ENCODE peak calls at places on chromosomes 5 and 9, in eight cellular contexts. T, Y, Q, F, E, J, H and P are unnamed samples. For H3K4me1, the result is how much of the 10 kb centered on the place peaks cover.

GRCh38 chr9:131464354-131465000 is 38.2 kb upstream of the POMT1 start:
- DNase-seq in F (no peak), Q (no peak), H (no peak), J (no peak), Y (no peak), T (no peak), E (no peak), P (no peak)

GRCh38 chr9:135565141-135565628 is 3.6 kb downstream of the PAEP start:
- DNase-seq in J (no peak), F (no peak), Q (no peak), H (no peak), E (no peak), Y (no peak), T (no peak), P (no peak)

GRCh38 chr5:159975462-159976019 is 33.4 kb upstream of the TTC1 start:
- DNase-seq in E (no peak), T (peak), J (no peak), Q (no peak), F (no peak), Y (peak), H (no peak), P (peak)

GRCh38 chr9:101317735-101318134 is 67.1 kb downstream of the BAAT start:
- DNase-seq in E (no peak), H (no peak), Y (no peak), F (no peak), Q (no peak), J (no peak), T (no peak), P (no peak)

GRCh38 chr5:82244854-82245635 is 33.1 kb downstream of the RPS23 start:
- DNase-seq in F (no peak), Q (no peak), J (no peak), Y (no peak), H (no peak), T (no peak), E (no peak), P (no peak)

GRCh38 chr5:175900131-175900530 is 28.8 kb downstream of the CPLX2 start:
- DNase-seq in F (no peak), T (no peak), Y (no peak), E (no peak), Q (no peak), H (no peak), J (no peak), P (no peak)

GRCh38 chr5:136133416-136134383 is 1.1 kb downstream of the SMAD5 start:
- DNase-seq in F (peak), H (peak), Y (no peak), T (peak), Q (peak), E (peak), J (no peak), P (peak)

GRCh38 chr5:6754766-6755165 is 41.5 kb downstream of the TENT4A start:
- DNase-seq in Q (no peak), Y (no peak), F (no peak), H (no peak), J (no peak), E (no peak), T (no peak), P (no peak)

GRCh38 chr5:66498791-66499207 is 97.4 kb upstream of the MAST4 start:
- DNase-seq in Y (no peak), T (no peak), F (no peak), J (no peak), H (no peak), E (no peak), Q (no peak), P (peak)

GRCh38 chr5:59698207-59698606 is 195.3 kb downstream of the PDE4D start:
- DNase-seq in Y (no peak), J (no peak), T (no peak), Q (no peak), H (no peak), F (no peak), E (no peak), P (no peak)

GRCh38 chr9:37618817-37619216 is 26.4 kb upstream of the TOMM5 start:
- DNase-seq in Y (no peak), F (no peak), H (no peak), E (no peak), T (peak), J (no peak), Q (no peak), P (no peak)

GRCh38 chr5:103358305-103358996 is 99.9 kb downstream of the MACIR start:
- DNase-seq in Q (no peak), Y (no peak), E (no peak), T (no peak), F (no peak), H (no peak), J (no peak), P (no peak)

GRCh38 chr5:132074772-132075718 is 1.5 kb downstream of the CSF2 start:
- DNase-seq in H (no peak), T (no peak), Y (peak), E (no peak), J (no peak), F (peak), Q (no peak), P (peak)

GRCh38 chr5:192970-193831 is 1.9 kb downstream of the LRRC14B start:
- DNase-seq in J (no peak), F (no peak), Q (no peak), T (no peak), Y (no peak), H (no peak), E (peak), P (no peak)

GRCh38 chr9:32455738-32456137 is 70.3 kb downstream of the RIGI start:
- DNase-seq in T (peak), Q (no peak), E (peak), J (no peak), H (no peak), Y (no peak), F (no peak), P (no peak)

GRCh38 chr9:95762322-95762721 is 113.2 kb upstream of the ERCC6L2 start:
- DNase-seq in Q (no peak), J (no peak), E (no peak), F (no peak), T (no peak), Y (no peak), H (no peak), P (no peak)

GRCh38 chr9:85036503-85036902 is 367.0 kb downstream of the NTRK2 start:
- DNase-seq in H (peak), Q (no peak), Y (no peak), F (no peak), T (no peak), E (no peak), J (no peak), P (no peak)

GRCh38 chr9:35258665-35259474 is 97.1 kb downstream of the UNC13B start:
- DNase-seq in F (peak), J (no peak), T (peak), H (peak), Q (peak), Y (peak), E (peak), P (peak)

GRCh38 chr9:115204827-115205506 is 87.0 kb upstream of the TNC start:
- DNase-seq in J (no peak), E (no peak), T (peak), Y (no peak), Q (no peak), F (no peak), H (no peak), P (no peak)

GRCh38 chr5:174205939-174206338 is 160.4 kb downstream of the NSG2 start:
- DNase-seq in H (no peak), Q (no peak), F (no peak), J (no peak), E (no peak), T (no peak), Y (no peak), P (no peak)

GRCh38 chr5:26894719-26895263 is 143.6 kb downstream of the CDH9 start:
- DNase-seq in T (no peak), Y (no peak), J (no peak), E (no peak), Q (no peak), H (no peak), F (no peak), P (no peak)

GRCh38 chr5:67366256-67366655 is 169.7 kb upstream of the CD180 start:
- DNase-seq in H (no peak), E (no peak), Q (no peak), F (no peak), J (no peak), T (no peak), Y (no peak), P (no peak)

GRCh38 chr5:94613583-94613982 is 4.8 kb downstream of the KIAA0825 start:
- DNase-seq in Y (peak), T (peak), J (no peak), E (no peak), Q (peak), F (no peak), H (no peak), P (no peak)

GRCh38 chr5:180596115-180596667 is 4.9 kb upstream of the SCGB3A1 start:
- DNase-seq in F (peak), J (no peak), Y (no peak), Q (peak), E (no peak), H (no peak), T (no peak), P (no peak)

GRCh38 chr9:4755026-4755609 is 14.1 kb upstream of the AK3 start:
- DNase-seq in E (no peak), H (no peak), T (no peak), Y (no peak), J (no peak), Q (no peak), F (no peak), P (no peak)

GRCh38 chr5:8598996-8599395 is 730.0 kb downstream of the MTRR start:
- DNase-seq in J (no peak), E (no peak), Q (no peak), H (no peak), Y (no peak), F (no peak), T (no peak), P (no peak)

GRCh38 chr9:90009447-90009846 is 404.6 kb downstream of the GADD45G start:
- DNase-seq in Q (no peak), E (no peak), J (no peak), T (no peak), Y (no peak), H (no peak), F (peak), P (no peak)

GRCh38 chr5:170302729-170303501 is 5.3 kb upstream of the LCP2 start:
- DNase-seq in Y (no peak), T (no peak), Q (peak), J (peak), H (no peak), F (peak), E (peak), P (peak)

GRCh38 chr9:112380102-112380581 is at the start of gene HSDL2:
- DNase-seq in J (no peak), Q (peak), T (peak), H (peak), F (peak), Y (no peak), E (no peak), P (peak)

GRCh38 chr9:16074962-16075361 is 522.1 kb downstream of the CCDC171 start:
- DNase-seq in T (peak), H (no peak), Y (no peak), E (no peak), J (no peak), Q (no peak), F (no peak), P (no peak)

GRCh38 chr9:111726949-111727348 is 65.5 kb downstream of the GNG10 start:
- DNase-seq in Y (no peak), J (no peak), Q (no peak), H (no peak), E (no peak), T (no peak), F (no peak), P (no peak)

GRCh38 chr9:117644607-117645244 is 59.5 kb upstream of the TLR4 start:
- DNase-seq in Y (peak), H (peak), T (peak), F (peak), E (peak), Q (peak), J (peak), P (peak)
- H3K4me3 ChIP-seq in Y (no peak), H (no peak), T (no peak), F (peak), E (no peak), Q (no peak), J (no peak), P (no peak)

DNA sequence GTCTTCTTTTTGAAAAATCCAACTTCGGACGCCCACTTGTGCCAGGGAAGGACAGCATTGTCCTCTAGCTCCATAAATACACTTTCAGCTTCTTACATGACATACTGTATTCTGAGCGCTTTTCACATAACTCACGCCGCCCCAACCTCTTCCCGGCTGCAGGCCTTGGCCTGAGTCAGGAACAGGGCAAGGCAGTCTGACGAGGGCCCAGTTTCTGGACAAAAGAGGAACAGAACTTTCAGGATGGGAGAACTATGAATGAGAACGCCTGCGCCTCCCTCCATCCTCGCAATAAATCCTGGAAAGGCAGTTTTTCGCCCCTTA is 645 bp downstream of the DCTN4 start:
- DNase-seq in T (peak), Q (no peak), F (no peak), H (no peak), J (no peak), E (no peak), Y (no peak), P (peak)
- TF ChIP-seq POLR2A in T (no peak), Q (no peak), F (no peak), H (peak), J (no peak), E (no peak), Y (no peak), P (no peak)

GRCh38 chr9:127102176-127102575 is 20.3 kb downstream of the ANGPTL2 start:
- DNase-seq in T (peak), E (no peak), Q (no peak), J (no peak), F (no peak), H (no peak), Y (no peak), P (no peak)
- H3K4me1 ChIP-seq in T (under half), E (under half), Q (under half), J (under half), F (under half), H (under half), Y (under half), P (under half)

DNA sequence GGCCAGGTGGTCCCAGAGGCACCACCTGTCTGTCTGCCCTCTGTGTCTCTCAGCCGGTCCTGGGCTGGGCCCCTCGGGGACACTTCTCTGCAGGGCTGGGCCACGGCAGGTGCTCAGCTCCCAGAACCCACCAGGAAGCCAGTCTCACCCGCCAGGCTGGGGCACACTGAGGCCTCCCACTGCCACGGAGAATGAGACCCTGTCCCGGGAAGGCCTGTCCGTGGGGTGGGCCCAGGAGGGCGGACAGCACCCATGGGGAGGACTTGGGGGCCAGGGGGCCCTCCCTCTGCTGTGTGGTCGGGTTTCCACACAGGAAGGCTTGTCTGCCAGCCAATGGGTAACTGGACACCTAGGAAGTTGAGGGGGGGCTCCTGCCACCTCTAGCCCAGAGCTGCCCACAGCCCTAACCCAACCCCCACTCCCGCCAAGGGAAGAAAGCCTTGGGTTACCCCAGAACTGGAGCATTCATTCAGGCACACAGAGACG is 4.1 kb upstream of the TUBB4B start:
- DNase-seq in E (no peak), Q (no peak), F (no peak), Y (no peak), J (no peak), H (no peak), T (no peak), P (peak)
- H3K4me3 ChIP-seq in E (no peak), Q (no peak), F (peak), Y (no peak), J (no peak), H (no peak), T (no peak), P (no peak)

GRCh38 chr5:126514159-126515141 is 80.6 kb downstream of the ALDH7A1 start:
- DNase-seq in H (no peak), Q (no peak), F (no peak), E (peak), T (peak), Y (no peak), J (no peak), P (no peak)
- TF ChIP-seq POLR2A in H (no peak), Q (no peak), F (no peak), E (no peak), T (no peak), Y (no peak), J (no peak), P (no peak)

DNA sequence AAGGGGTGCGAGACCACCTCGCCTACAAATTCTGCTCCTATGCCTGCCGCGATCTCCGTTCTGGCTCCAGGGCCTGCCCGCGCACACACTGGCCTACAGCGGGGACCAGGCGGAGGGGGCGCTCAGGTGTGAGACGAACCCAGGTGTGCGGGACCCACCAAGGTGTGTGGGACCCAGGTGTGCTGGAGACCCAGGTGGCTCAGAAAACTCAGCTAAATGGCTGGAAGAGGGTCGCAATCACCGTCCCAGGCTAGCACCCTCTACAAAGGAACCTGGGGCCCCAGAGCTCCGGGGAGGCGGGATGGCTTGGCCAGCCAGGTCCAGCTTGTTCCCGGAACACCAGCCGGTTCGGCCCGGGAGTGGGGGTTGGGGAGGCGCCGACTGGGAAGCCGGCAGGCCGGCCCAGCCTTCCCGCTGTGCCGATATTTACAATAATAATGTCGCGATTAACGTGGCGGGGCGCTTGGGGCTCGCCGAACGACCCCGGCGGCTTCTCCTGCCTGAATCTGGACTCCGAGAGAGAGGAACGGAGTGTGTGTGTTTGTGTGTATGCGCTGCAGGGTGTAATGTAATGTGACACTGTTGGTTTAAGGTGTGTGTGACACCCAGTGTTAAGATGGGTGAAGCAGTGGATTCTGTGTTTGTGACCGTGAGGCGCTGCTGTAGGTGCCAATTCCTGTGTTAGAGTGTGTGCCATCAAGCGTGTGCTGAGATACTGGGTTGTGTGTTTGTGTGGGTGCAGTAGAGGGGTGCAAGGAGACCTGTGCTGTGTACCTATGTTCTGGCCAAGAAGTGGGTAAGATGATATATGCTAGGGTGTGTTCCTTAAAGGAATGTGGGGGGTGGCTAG is 1.4 kb downstream of the PCDH1 start:
- DNase-seq in Y (no peak), E (no peak), F (no peak), H (peak), T (no peak), J (no peak), Q (peak), P (peak)
- H3K4me1 ChIP-seq in Y (half or more), E (under half), F (half or more), H (half or more), T (under half), J (under half), Q (under half), P (under half)